ENCODE peak calls at places on chromosomes 1 and 21, in seven cellular contexts. D is aorta, R is renal cortical epithelial cell, C is EH, O is AG04450, S is lower leg skin, G is neural crest cell. W is an unnamed sample.

GRCh38 chr1:229420765-229421164 is 13.1 kb downstream of the ACTA1 start:
- DNase-seq in O (no peak), R (no peak), D (no peak), S (no peak), G (no peak), C (no peak), W (no peak)

GRCh38 chr1:230825061-230825803 is 43.1 kb downstream of the C1orf198 start:
- DNase-seq in G (no peak), C (peak; percentile 93), R (peak; percentile 78), S (no peak), D (no peak), O (peak; percentile 46), W (peak; percentile 57)

GRCh38 chr1:6205849-6206845 is at the start of gene RNF207:
- DNase-seq in C (peak; percentile 80), R (peak; percentile 59), D (peak; percentile 86), S (no peak), O (no peak), G (peak; percentile 22), W (no peak)

GRCh38 chr1:170231669-170232068 is 85.9 kb downstream of the NTMT2 start:
- DNase-seq in R (peak; percentile 4), C (no peak), O (no peak), S (no peak), G (no peak), D (no peak), W (no peak)

GRCh38 chr1:24098102-24098501 is 13.8 kb downstream of the MYOM3 start:
- DNase-seq in G (no peak), D (no peak), C (no peak), O (no peak), R (no peak), S (no peak), W (no peak)

GRCh38 chr1:108199781-108200626 is at the start of gene SLC25A24:
- DNase-seq in D (peak; percentile 92), C (peak; percentile 83), R (peak; percentile 30), O (peak; percentile 27), S (peak; percentile 96), G (peak; percentile 65), W (no peak)

GRCh38 chr1:33055210-33055991 is 18.7 kb upstream of the AK2 start:
- DNase-seq in G (peak; percentile 42), S (peak; percentile 87), O (peak; percentile 75), C (peak; percentile 89), R (peak; percentile 89), D (peak; percentile 82), W (peak; percentile 69)

GRCh38 chr1:240190881-240191385 is 99.2 kb downstream of the FMN2 start:
- DNase-seq in S (no peak), G (no peak), O (peak; percentile 98), C (peak; percentile 95), D (no peak), R (peak; percentile 85), W (peak; percentile 97)

GRCh38 chr21:42731264-42732032 is 78.0 kb downstream of the PDE9A start:
- DNase-seq in S (no peak), D (no peak), C (no peak), R (peak; percentile 62), O (no peak), G (no peak), W (no peak)

GRCh38 chr21:42918291-42918690 is 7.1 kb downstream of the ERVH48-1 start:
- DNase-seq in R (no peak), D (no peak), G (no peak), O (no peak), S (no peak), C (no peak), W (no peak)

GRCh38 chr1:234823191-234824176 is 213.5 kb upstream of the IRF2BP2 start:
- DNase-seq in C (no peak), R (no peak), D (no peak), G (no peak), S (peak; percentile 34), O (no peak), W (no peak)

GRCh38 chr1:55209247-55209646 is 5.9 kb downstream of the USP24 start:
- DNase-seq in S (no peak), C (peak; percentile 32), R (no peak), G (no peak), D (no peak), O (no peak), W (no peak)

GRCh38 chr1:12138196-12139183 is 28.3 kb upstream of the TNFRSF1B start:
- DNase-seq in O (no peak), C (no peak), D (no peak), G (no peak), S (no peak), R (no peak), W (no peak)

GRCh38 chr1:230031131-230031530 is 35.9 kb upstream of the GALNT2 start:
- DNase-seq in O (no peak), R (peak; percentile 45), S (no peak), D (no peak), G (no peak), C (peak; percentile 30), W (no peak)

GRCh38 chr1:59128239-59128736 is 168.6 kb upstream of the FGGY start:
- DNase-seq in S (no peak), C (peak; percentile 86), D (no peak), G (no peak), O (no peak), R (peak; percentile 22), W (peak; percentile 37)

GRCh38 chr1:33792216-33792615 is 71.7 kb upstream of the HMGB4 start:
- DNase-seq in O (no peak), C (no peak), S (peak; percentile 52), R (no peak), G (no peak), D (no peak), W (no peak)

GRCh38 chr1:67390041-67390887 is 39.9 kb downstream of the SERBP1 start:
- DNase-seq in C (peak; percentile 68), S (no peak), O (no peak), R (peak; percentile 99), D (no peak), G (no peak), W (peak; percentile 42)

GRCh38 chr1:27098447-27099153 is 56.3 kb downstream of the SLC9A1 start:
- DNase-seq in O (no peak), D (no peak), S (peak; percentile 89), R (no peak), G (no peak), C (no peak), W (no peak)

GRCh38 chr1:204975568-204976235 is 67.3 kb upstream of the CNTN2 start:
- DNase-seq in O (no peak), R (peak; percentile 23), G (peak; percentile 83), C (peak; percentile 55), S (no peak), D (no peak), W (no peak)

GRCh38 chr1:20640183-20640597 is 6.9 kb downstream of the PINK1 start:
- DNase-seq in G (peak; percentile 57), R (peak; percentile 33), D (no peak), C (peak; percentile 63), S (no peak), O (no peak), W (no peak)

GRCh38 chr1:40248429-40248828 is 692 bp downstream of the TMCO2 start:
- DNase-seq in D (no peak), O (no peak), C (no peak), R (no peak), G (no peak), S (no peak), W (no peak)

GRCh38 chr1:152198982-152199381 is 25.0 kb downstream of the HRNR start:
- DNase-seq in S (no peak), C (no peak), G (no peak), D (no peak), R (peak; percentile 42), O (no peak), W (no peak)

GRCh38 chr1:53408013-53408754 is 51.0 kb upstream of the DMRTB1 start:
- DNase-seq in R (no peak), D (no peak), C (peak; percentile 67), G (no peak), S (peak; percentile 31), O (no peak), W (no peak)

GRCh38 chr1:26027716-26028489 is 6.3 kb downstream of the EXTL1 start:
- DNase-seq in S (no peak), C (peak; percentile 45), G (no peak), D (no peak), O (no peak), R (no peak), W (no peak)

GRCh38 chr21:44735821-44736220 is 24.4 kb upstream of the TSPEAR start:
- DNase-seq in O (no peak), R (no peak), S (peak; percentile 46), C (no peak), G (no peak), D (peak; percentile 26), W (no peak)

GRCh38 chr1:106268070-106268469 is 788.4 kb upstream of the PRMT6 start:
- DNase-seq in C (no peak), R (no peak), G (no peak), S (no peak), D (no peak), O (no peak), W (no peak)

GRCh38 chr21:34881894-34882371 is 167.2 kb downstream of the RUNX1 start:
- DNase-seq in R (peak; percentile 90), S (no peak), G (no peak), D (no peak), O (peak; percentile 67), C (peak; percentile 91), W (no peak)

GRCh38 chr1:24900985-24901781 is 28.9 kb downstream of the RUNX3 start:
- DNase-seq in O (no peak), D (peak; percentile 65), S (peak; percentile 81), R (no peak), G (no peak), C (no peak), W (no peak)

GRCh38 chr1:200729863-200730262 is 8.8 kb upstream of the CAMSAP2 start:
- DNase-seq in C (no peak), R (no peak), G (no peak), O (no peak), D (no peak), S (no peak), W (no peak)

GRCh38 chr21:45969921-45970673 is 11.5 kb upstream of the COL6A1 start:
- DNase-seq in D (peak; percentile 52), S (peak; percentile 84), G (no peak), O (no peak), C (no peak), R (no peak), W (no peak)

GRCh38 chr1:155463865-155464264 is 98.7 kb downstream of the ASH1L start:
- DNase-seq in S (no peak), O (peak; percentile 47), D (no peak), C (peak; percentile 85), G (no peak), R (peak; percentile 62), W (peak; percentile 51)

GRCh38 chr1:3706651-3707297 is 45.5 kb upstream of the CCDC27 start:
- DNase-seq in D (no peak), G (no peak), C (no peak), O (no peak), R (no peak), S (no peak), W (no peak)

GRCh38 chr1:156680056-156680455 is 2.8 kb upstream of the NES start:
- DNase-seq in R (no peak), C (no peak), O (no peak), D (no peak), S (no peak), G (no peak), W (no peak)

GRCh38 chr1:201890223-201890622 is 1.5 kb downstream of the SHISA4 start:
- DNase-seq in D (no peak), G (no peak), R (no peak), S (no peak), C (peak; percentile 15), O (no peak), W (no peak)

GRCh38 chr1:21619041-21619947 is 49.9 kb downstream of the RAP1GAP start:
- DNase-seq in G (no peak), D (no peak), O (no peak), R (no peak), C (no peak), S (no peak), W (no peak)

GRCh38 chr1:221366495-221367095 is 375.3 kb downstream of the DUSP10 start:
- DNase-seq in S (no peak), D (no peak), G (no peak), C (no peak), R (peak; percentile 65), O (no peak), W (no peak)

GRCh38 chr1:232273071-232273470 is 356.9 kb downstream of the SIPA1L2 start:
- DNase-seq in G (no peak), S (no peak), C (peak; percentile 11), R (no peak), O (no peak), D (no peak), W (no peak)